ENCODE peak calls at places on chromosomes 6 and 20, in ten cellular contexts. P is CD8-positive, alpha-beta T cell; X is heart left ventricle; O is HCT116; D is K562; J is body of pancreas; B is pancreas; G is IMR-90; W is GM23338; Z is brain microvascular endothelial cell. S is an unnamed sample.

GRCh38 chr6:108343894-108344293 is 49.0 kb downstream of the AFG1L start:
- DNase-seq in B (no peak), W (no peak), Z (no peak), D (no peak), O (no peak), J (no peak), X (no peak), P (no peak), G (no peak), S (no peak)

GRCh38 chr6:137087902-137088301 is 43.1 kb upstream of the IL20RA start:
- DNase-seq in W (no peak), J (no peak), O (no peak), Z (no peak), P (no peak), D (no peak), B (no peak), G (no peak), X (no peak), S (no peak)

GRCh38 chr20:61857414-61857775 is 208.3 kb downstream of the TAF4 start:
- DNase-seq in W (no peak), O (no peak), J (no peak), G (no peak), D (no peak), Z (no peak), X (no peak), P (no peak), B (peak), S (no peak)

GRCh38 chr20:37384683-37385174 is 38.8 kb downstream of the SRC start:
- DNase-seq in B (peak), G (peak), W (peak), D (peak), J (peak), P (peak), X (peak), Z (peak), O (no peak), S (peak)

GRCh38 chr6:41039060-41039998 is at the start of gene UNC5CL:
- DNase-seq in O (peak), Z (peak), W (peak), B (no peak), J (peak), D (peak), P (peak), G (no peak), X (no peak), S (peak)

GRCh38 chr6:52993461-52993860 is 1.6 kb downstream of the GSTA4 start:
- DNase-seq in G (no peak), P (no peak), D (no peak), B (no peak), O (no peak), X (no peak), J (no peak), Z (no peak), W (no peak), S (no peak)

GRCh38 chr20:3092611-3093379 is 8.3 kb upstream of the AVP start:
- DNase-seq in D (no peak), O (no peak), W (peak), Z (no peak), X (peak), G (no peak), B (no peak), J (no peak), P (peak), S (no peak)

GRCh38 chr20:7770046-7770445 is 170.2 kb downstream of the HAO1 start:
- DNase-seq in D (no peak), O (no peak), B (no peak), X (no peak), G (no peak), W (no peak), P (no peak), Z (no peak), J (no peak), S (no peak)

GRCh38 chr6:10721850-10722569 is 860 bp upstream of the TMEM14C start:
- DNase-seq in Z (no peak), O (no peak), P (no peak), X (no peak), G (no peak), D (no peak), B (no peak), W (no peak), J (no peak), S (no peak)

GRCh38 chr20:31860431-31861345 is 9.6 kb downstream of the DUSP15 start:
- DNase-seq in P (no peak), G (no peak), X (peak), D (peak), J (peak), W (peak), Z (no peak), O (no peak), B (no peak), S (peak)

GRCh38 chr6:140572867-140573266 is 1198.4 kb upstream of the CITED2 start:
- DNase-seq in Z (no peak), J (no peak), D (no peak), X (no peak), G (no peak), P (no peak), W (no peak), O (no peak), B (no peak), S (no peak)

GRCh38 chr6:140415266-140415665 is 1040.8 kb upstream of the CITED2 start:
- DNase-seq in J (no peak), X (no peak), W (peak), O (no peak), P (no peak), G (no peak), D (no peak), Z (no peak), B (no peak), S (no peak)

GRCh38 chr6:18883851-18884250 is 496.7 kb downstream of the RNF144B start:
- DNase-seq in J (no peak), W (peak), O (no peak), P (no peak), B (no peak), X (no peak), G (no peak), Z (no peak), D (no peak), S (no peak)

DNA sequence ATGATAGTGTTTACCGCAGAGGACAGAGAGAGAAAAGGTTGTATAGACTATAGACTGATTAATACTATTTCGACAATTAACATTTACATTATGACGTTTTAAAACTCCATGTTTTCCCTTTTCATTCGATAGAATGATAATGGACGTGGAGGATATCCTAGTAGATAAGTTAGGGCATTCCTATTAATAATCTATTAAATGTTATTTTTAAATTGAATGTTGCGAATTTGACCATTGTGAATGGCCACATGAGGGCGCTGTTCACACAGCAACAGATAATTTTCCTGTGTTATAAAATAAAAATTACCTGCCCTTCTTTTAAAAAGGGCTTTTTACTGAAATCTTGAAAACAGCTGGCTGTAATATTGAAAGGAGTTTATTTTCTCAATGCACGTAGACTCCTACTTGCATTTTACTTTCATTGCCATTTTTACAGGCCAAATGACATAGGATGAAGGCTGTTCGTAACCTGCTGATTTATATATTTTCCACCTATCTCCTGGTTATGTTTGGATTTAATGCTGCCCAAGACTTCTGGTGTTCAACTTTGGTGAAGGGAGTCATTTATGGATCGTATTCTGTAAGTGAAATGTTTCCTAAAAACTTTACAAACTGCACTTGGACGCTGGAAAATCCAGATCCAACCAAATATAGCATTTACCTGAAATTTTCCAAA is 3.3 kb downstream of the ADGRB3 start:
- DNase-seq in O (no peak), X (no peak), W (peak), D (peak), B (no peak), Z (peak), G (peak), J (peak), P (no peak), S (peak)
- TF ChIP-seq CTCF in O (no peak), X (peak), W (peak), D (peak), B (peak), Z (peak), G (peak), J (peak), P (peak), S (peak)

DNA sequence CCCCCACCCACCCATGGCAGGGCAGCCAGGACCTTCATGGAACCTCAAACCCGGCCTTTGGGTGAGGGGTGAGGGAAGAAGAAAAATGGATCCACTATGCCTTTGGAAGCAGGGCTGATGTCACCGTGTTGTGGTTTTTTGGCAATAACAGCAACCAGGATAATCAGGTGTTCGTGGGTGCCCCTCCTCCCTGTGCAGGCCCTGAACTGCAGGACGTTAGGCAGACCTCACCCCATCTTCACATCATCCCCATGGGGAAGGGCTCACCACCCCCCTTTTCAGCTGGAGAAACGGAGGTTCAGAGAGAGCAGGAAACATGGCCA is 3.6 kb downstream of the GABRR2 start:
- DNase-seq in Z (no peak), D (no peak), O (no peak), W (no peak), J (no peak), G (no peak), P (no peak), B (no peak), X (no peak), S (no peak)
- H3K27ac ChIP-seq in Z (no peak), D (no peak), O (no peak), W (no peak), J (no peak), G (no peak), P (no peak), B (no peak), X (no peak), S (no peak)

DNA sequence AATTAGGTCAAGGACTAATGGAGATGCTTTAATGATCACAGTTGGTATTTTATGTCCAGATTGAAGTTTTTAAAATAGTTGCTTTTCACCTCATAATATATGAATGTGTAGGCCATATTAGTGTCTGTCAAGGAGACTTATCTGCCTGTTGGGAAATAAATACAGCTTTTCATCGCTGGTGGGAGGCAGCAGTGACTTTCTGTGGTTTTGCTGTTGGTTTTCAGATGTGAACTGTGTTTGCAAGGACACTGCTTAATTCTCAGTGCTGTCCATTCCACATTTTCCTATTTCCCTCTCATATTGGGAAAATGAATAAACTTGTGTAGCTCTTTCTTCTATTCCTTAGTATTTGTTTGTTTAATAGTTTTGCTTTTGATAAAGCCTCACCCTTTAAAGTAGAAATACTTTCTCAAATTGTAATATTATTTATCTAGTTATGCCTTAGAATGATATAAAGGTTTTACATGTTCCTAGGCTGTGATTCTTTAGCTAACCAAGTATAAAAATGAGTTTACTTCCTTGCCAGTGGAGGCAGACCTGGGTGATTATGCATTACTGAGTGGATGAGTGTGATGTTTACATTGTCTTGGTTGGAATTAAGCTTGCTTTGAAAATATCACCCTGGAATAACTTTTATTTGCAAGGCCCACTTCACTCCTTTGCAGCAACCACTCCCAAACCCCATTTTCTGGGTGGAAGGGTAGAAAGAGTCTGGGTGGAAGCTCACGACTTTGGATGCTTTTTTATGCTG is 3.3 kb downstream of the PLCB4 start:
- DNase-seq in O (no peak), G (peak), W (no peak), X (no peak), P (no peak), Z (no peak), D (no peak), J (no peak), B (no peak), S (no peak)
- TF ChIP-seq CTCF in O (no peak), G (no peak), W (no peak), X (no peak), P (no peak), Z (no peak), D (no peak), J (no peak), B (no peak), S (no peak)

GRCh38 chr20:50826121-50826520 is 31.3 kb downstream of the BCAS4 start:
- DNase-seq in W (no peak), B (no peak), Z (no peak), X (no peak), D (no peak), G (peak), P (no peak), O (no peak), J (no peak), S (no peak)

GRCh38 chr20:50823319-50823718 is 28.5 kb downstream of the BCAS4 start:
- DNase-seq in G (no peak), P (no peak), B (no peak), Z (no peak), W (no peak), D (no peak), X (no peak), J (no peak), O (no peak), S (no peak)

GRCh38 chr20:50821994-50822393 is 27.1 kb downstream of the BCAS4 start:
- DNase-seq in B (no peak), D (no peak), J (no peak), P (no peak), G (no peak), Z (no peak), W (no peak), X (no peak), O (no peak), S (no peak)

GRCh38 chr20:50821257-50821921 is 26.5 kb downstream of the BCAS4 start:
- DNase-seq in W (no peak), P (no peak), X (no peak), D (no peak), B (no peak), O (no peak), G (no peak), Z (no peak), J (no peak), S (no peak)

DNA sequence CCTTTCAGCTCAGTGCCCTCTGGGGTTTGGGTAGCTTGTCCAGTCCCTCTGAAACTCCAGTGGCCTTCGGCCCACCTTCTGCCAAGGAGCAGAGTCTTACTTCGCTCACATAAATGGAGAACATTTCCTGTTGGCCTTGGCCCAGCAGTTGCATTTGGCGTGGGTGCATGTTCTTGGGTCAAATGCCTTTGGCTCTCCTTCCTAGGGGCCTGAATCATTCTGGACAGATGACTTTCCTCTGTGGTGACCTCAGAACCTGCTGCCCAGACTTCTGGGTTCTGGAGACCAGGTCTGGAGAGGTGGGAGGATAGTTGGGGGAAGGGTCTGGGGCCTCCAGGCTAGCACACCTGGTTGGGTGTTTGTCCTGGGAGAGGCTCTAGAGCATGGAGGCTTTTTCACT is 29.3 kb downstream of the BCAS4 start:
- DNase-seq in J (peak), G (peak), W (no peak), O (no peak), B (no peak), Z (peak), X (no peak), P (no peak), D (no peak), S (no peak)
- H3K27ac ChIP-seq in J (no peak), G (no peak), W (no peak), O (no peak), B (no peak), Z (no peak), X (no peak), P (no peak), D (no peak), S (peak)

GRCh38 chr6:34145161-34146020 is 496 bp downstream of the GRM4 start:
- DNase-seq in J (no peak), Z (peak), G (peak), D (peak), B (peak), O (no peak), P (peak), W (peak), X (peak), S (peak)

GRCh38 chr6:34142599-34142998 is 3.3 kb downstream of the GRM4 start:
- DNase-seq in D (peak), Z (no peak), X (no peak), W (peak), G (no peak), P (no peak), B (no peak), J (no peak), O (no peak), S (no peak)

GRCh38 chr6:34143196-34143883 is 2.5 kb downstream of the GRM4 start:
- DNase-seq in Z (no peak), D (no peak), W (no peak), P (no peak), X (no peak), B (no peak), O (no peak), G (no peak), J (no peak), S (no peak)

GRCh38 chr6:34144581-34145160 is 1.2 kb downstream of the GRM4 start:
- DNase-seq in O (no peak), B (no peak), W (no peak), X (peak), P (no peak), Z (no peak), G (no peak), J (no peak), D (no peak), S (no peak)

GRCh38 chr6:34143884-34144580 is 1.9 kb downstream of the GRM4 start:
- DNase-seq in J (no peak), Z (no peak), P (peak), W (peak), G (no peak), D (peak), O (no peak), X (no peak), B (no peak), S (no peak)
- TF ChIP-seq CTCF in J (no peak), Z (peak), P (peak), W (peak), G (no peak), D (peak), O (no peak), X (no peak), B (no peak), S (no peak)

DNA sequence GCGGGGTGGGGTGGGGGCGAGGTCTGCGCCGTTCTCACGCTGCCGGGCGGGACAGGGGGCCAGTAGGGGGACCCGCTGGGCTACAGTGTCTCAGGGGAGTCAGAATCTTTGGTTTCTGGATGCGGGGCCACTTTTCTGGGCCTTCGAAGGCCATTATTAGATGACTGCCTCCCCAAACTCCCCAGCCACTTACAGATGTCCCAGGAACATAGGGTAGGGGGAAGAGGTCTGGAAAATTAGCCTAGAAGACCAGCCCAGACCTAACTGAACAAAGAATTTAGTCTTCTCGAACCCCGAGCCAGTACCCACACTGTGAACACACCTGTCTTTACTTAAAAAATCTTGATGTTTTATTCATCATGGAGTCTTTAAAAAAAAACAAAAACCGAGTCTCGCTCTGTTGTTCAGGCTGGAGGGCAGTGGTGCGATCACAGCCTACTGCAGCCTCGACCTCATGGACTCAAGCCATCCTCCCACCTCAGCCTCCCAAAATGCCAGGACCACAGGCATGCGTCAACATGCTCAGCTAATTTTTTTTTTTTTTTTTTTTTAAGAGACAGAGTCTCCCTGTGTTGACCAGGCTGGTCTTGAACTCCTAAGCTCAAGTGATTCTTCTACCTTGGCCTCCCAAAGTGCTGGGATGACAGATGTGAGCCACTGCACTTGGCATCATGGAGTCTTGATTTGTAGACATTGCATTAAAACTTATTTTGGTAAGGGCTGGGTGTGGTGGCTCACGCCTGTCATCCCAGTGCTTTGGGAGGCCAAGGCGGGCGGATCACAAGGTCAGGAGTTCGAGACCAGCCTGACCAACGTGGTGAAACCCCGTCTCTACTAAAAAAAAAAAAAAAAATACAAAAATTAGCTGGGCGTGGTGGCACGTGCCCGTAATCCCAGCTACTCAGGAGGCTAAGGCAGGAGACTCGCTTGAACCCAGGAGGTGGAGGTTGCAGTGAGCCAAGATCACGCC is 3.3 kb upstream of the SLC29A1 start:
- DNase-seq in P (no peak), J (no peak), D (no peak), O (no peak), X (no peak), W (no peak), B (no peak), Z (no peak), G (no peak), S (no peak)
- H3K27ac ChIP-seq in P (no peak), J (peak), D (peak), O (no peak), X (peak), W (peak), B (peak), Z (no peak), G (no peak), S (peak)

GRCh38 chr6:111553580-111553979 is 52.1 kb downstream of the TRAF3IP2 start:
- DNase-seq in G (no peak), J (no peak), D (no peak), P (no peak), B (no peak), O (no peak), Z (no peak), X (no peak), W (no peak), S (no peak)

GRCh38 chr6:111555041-111555440 is 50.6 kb downstream of the TRAF3IP2 start:
- DNase-seq in W (no peak), G (peak), X (no peak), J (no peak), D (no peak), P (no peak), B (no peak), O (no peak), Z (no peak), S (no peak)

GRCh38 chr6:111558690-111559192 is 46.9 kb downstream of the TRAF3IP2 start:
- DNase-seq in D (no peak), X (no peak), G (no peak), Z (no peak), W (no peak), P (no peak), O (no peak), J (no peak), B (no peak), S (no peak)

GRCh38 chr6:111552999-111553398 is 52.7 kb downstream of the TRAF3IP2 start:
- DNase-seq in J (peak), X (no peak), D (no peak), O (no peak), W (no peak), Z (no peak), P (no peak), G (no peak), B (no peak), S (no peak)

GRCh38 chr6:111556004-111556403 is 49.7 kb downstream of the TRAF3IP2 start:
- DNase-seq in O (no peak), B (no peak), D (no peak), J (no peak), W (no peak), G (no peak), Z (no peak), X (no peak), P (no peak), S (no peak)
- TF ChIP-seq CTCF in O (no peak), B (no peak), D (no peak), J (no peak), W (no peak), G (no peak), Z (no peak), X (no peak), P (no peak), S (no peak)

GRCh38 chr6:113122060-113122459 is 735.1 kb upstream of the MARCKS start:
- DNase-seq in P (no peak), O (peak), X (peak), D (no peak), Z (peak), G (peak), W (peak), B (no peak), J (no peak), S (peak)
- H3K27ac ChIP-seq in P (no peak), O (no peak), X (no peak), D (no peak), Z (peak), G (no peak), W (no peak), B (no peak), J (no peak), S (no peak)

GRCh38 chr20:4613718-4614620 is 107.7 kb upstream of the PRND start:
- DNase-seq in B (no peak), X (peak), O (peak), P (peak), W (peak), Z (peak), G (no peak), J (peak), D (peak), S (peak)
- TF ChIP-seq CTCF in B (no peak), X (peak), O (peak), P (peak), W (peak), Z (peak), G (peak), J (no peak), D (peak), S (peak)